ENCODE peak calls at places on chromosomes 3 and 15, in six cellular contexts. One of them, this sample, is unnamed. For H3K9me3, the result is how much of the 10 kb centered on the place peaks cover.

GRCh38 chr3:160927620-160928019 is 171.6 kb downstream of the PPM1L start:
- DNase-seq in psoas muscle: no peak
- DNase-seq in right atrium auricular region: no peak
- DNase-seq in CD4-positive, alpha-beta memory T cell: no peak
- DNase-seq in left ventricle myocardium inferior: no peak
- DNase-seq in upper lobe of right lung: no peak
- DNase-seq in this sample: no peak

GRCh38 chr3:16906679-16907078 is 21.9 kb downstream of the PLCL2 start:
- DNase-seq in psoas muscle: no peak
- DNase-seq in left ventricle myocardium inferior: no peak
- DNase-seq in CD4-positive, alpha-beta memory T cell: no peak
- DNase-seq in right atrium auricular region: no peak
- DNase-seq in upper lobe of right lung: no peak
- DNase-seq in this sample: no peak

GRCh38 chr3:182795383-182795782 is 2.1 kb downstream of the ATP11B start:
- DNase-seq in CD4-positive, alpha-beta memory T cell: peak
- DNase-seq in right atrium auricular region: no peak
- DNase-seq in left ventricle myocardium inferior: no peak
- DNase-seq in upper lobe of right lung: no peak
- DNase-seq in psoas muscle: no peak
- DNase-seq in this sample: no peak

GRCh38 chr15:49468440-49468839 is 45.4 kb downstream of the FGF7 start:
- DNase-seq in upper lobe of right lung: no peak
- DNase-seq in left ventricle myocardium inferior: no peak
- DNase-seq in CD4-positive, alpha-beta memory T cell: no peak
- DNase-seq in right atrium auricular region: no peak
- DNase-seq in psoas muscle: no peak
- DNase-seq in this sample: no peak

GRCh38 chr15:41574158-41574557 is 15.1 kb downstream of the TYRO3 start:
- DNase-seq in left ventricle myocardium inferior: no peak
- DNase-seq in right atrium auricular region: no peak
- DNase-seq in CD4-positive, alpha-beta memory T cell: no peak
- DNase-seq in psoas muscle: no peak
- DNase-seq in upper lobe of right lung: no peak
- DNase-seq in this sample: no peak

GRCh38 chr3:188978772-188979171 is 193.0 kb upstream of the TPRG1 start:
- DNase-seq in psoas muscle: no peak
- DNase-seq in upper lobe of right lung: no peak
- DNase-seq in left ventricle myocardium inferior: no peak
- DNase-seq in right atrium auricular region: no peak
- DNase-seq in CD4-positive, alpha-beta memory T cell: no peak
- DNase-seq in this sample: no peak

GRCh38 chr15:92930776-92931175 is 30.7 kb downstream of the CHD2 start:
- DNase-seq in upper lobe of right lung: no peak
- DNase-seq in psoas muscle: no peak
- DNase-seq in left ventricle myocardium inferior: no peak
- DNase-seq in right atrium auricular region: no peak
- DNase-seq in CD4-positive, alpha-beta memory T cell: no peak
- DNase-seq in this sample: no peak

GRCh38 chr3:158845748-158846350 is 44.0 kb downstream of the MFSD1 start:
- DNase-seq in left ventricle myocardium inferior: no peak
- DNase-seq in psoas muscle: no peak
- DNase-seq in right atrium auricular region: no peak
- DNase-seq in upper lobe of right lung: no peak
- DNase-seq in CD4-positive, alpha-beta memory T cell: peak
- DNase-seq in this sample: no peak

GRCh38 chr15:31555022-31555421 is 228.4 kb downstream of the KLF13 start:
- DNase-seq in psoas muscle: no peak
- DNase-seq in left ventricle myocardium inferior: no peak
- DNase-seq in right atrium auricular region: no peak
- DNase-seq in CD4-positive, alpha-beta memory T cell: no peak
- DNase-seq in upper lobe of right lung: no peak
- DNase-seq in this sample: no peak

GRCh38 chr3:157127831-157128767 is 31.8 kb downstream of the CCNL1 start:
- DNase-seq in psoas muscle: peak
- DNase-seq in CD4-positive, alpha-beta memory T cell: peak
- DNase-seq in upper lobe of right lung: peak
- DNase-seq in left ventricle myocardium inferior: no peak
- DNase-seq in right atrium auricular region: peak
- DNase-seq in this sample: peak

GRCh38 chr3:1987983-1988382 is 110.7 kb upstream of the CNTN4 start:
- DNase-seq in left ventricle myocardium inferior: no peak
- DNase-seq in right atrium auricular region: no peak
- DNase-seq in CD4-positive, alpha-beta memory T cell: no peak
- DNase-seq in psoas muscle: no peak
- DNase-seq in upper lobe of right lung: no peak
- DNase-seq in this sample: no peak

GRCh38 chr3:50353231-50354004 is 2.8 kb downstream of the CYB561D2 start:
- DNase-seq in right atrium auricular region: no peak
- DNase-seq in CD4-positive, alpha-beta memory T cell: no peak
- DNase-seq in psoas muscle: no peak
- DNase-seq in upper lobe of right lung: no peak
- DNase-seq in left ventricle myocardium inferior: no peak
- DNase-seq in this sample: no peak

GRCh38 chr3:185625784-185626183 is 39.7 kb downstream of the SENP2 start:
- DNase-seq in psoas muscle: no peak
- DNase-seq in upper lobe of right lung: no peak
- DNase-seq in right atrium auricular region: no peak
- DNase-seq in CD4-positive, alpha-beta memory T cell: no peak
- DNase-seq in left ventricle myocardium inferior: no peak
- DNase-seq in this sample: no peak

GRCh38 chr15:38554354-38554753 is 10.3 kb downstream of the RASGRP1 start:
- DNase-seq in upper lobe of right lung: no peak
- DNase-seq in left ventricle myocardium inferior: no peak
- DNase-seq in psoas muscle: no peak
- DNase-seq in right atrium auricular region: no peak
- DNase-seq in CD4-positive, alpha-beta memory T cell: peak
- DNase-seq in this sample: no peak

GRCh38 chr15:35173444-35174118 is 88.5 kb upstream of the NANOGP8 start:
- DNase-seq in psoas muscle: no peak
- DNase-seq in upper lobe of right lung: no peak
- DNase-seq in right atrium auricular region: no peak
- DNase-seq in CD4-positive, alpha-beta memory T cell: no peak
- DNase-seq in left ventricle myocardium inferior: no peak
- DNase-seq in this sample: no peak

GRCh38 chr3:123547881-123548534 is 36.8 kb downstream of the HACD2 start:
- DNase-seq in CD4-positive, alpha-beta memory T cell: no peak
- DNase-seq in right atrium auricular region: no peak
- DNase-seq in psoas muscle: no peak
- DNase-seq in upper lobe of right lung: no peak
- DNase-seq in left ventricle myocardium inferior: no peak
- DNase-seq in this sample: no peak

GRCh38 chr3:56980798-56981390 is 79.6 kb upstream of the SPATA12 start:
- DNase-seq in psoas muscle: no peak
- DNase-seq in right atrium auricular region: peak
- DNase-seq in upper lobe of right lung: no peak
- DNase-seq in left ventricle myocardium inferior: peak
- DNase-seq in CD4-positive, alpha-beta memory T cell: no peak
- DNase-seq in this sample: no peak

GRCh38 chr3:194485876-194486539 is 794 bp downstream of the ATP13A3 start:
- DNase-seq in upper lobe of right lung: peak
- DNase-seq in right atrium auricular region: peak
- DNase-seq in CD4-positive, alpha-beta memory T cell: peak
- DNase-seq in psoas muscle: peak
- DNase-seq in left ventricle myocardium inferior: peak
- DNase-seq in this sample: peak

GRCh38 chr3:119359476-119359998 is 65.4 kb downstream of the ARHGAP31 start:
- DNase-seq in psoas muscle: no peak
- DNase-seq in upper lobe of right lung: no peak
- DNase-seq in CD4-positive, alpha-beta memory T cell: no peak
- DNase-seq in right atrium auricular region: no peak
- DNase-seq in left ventricle myocardium inferior: no peak
- DNase-seq in this sample: no peak

GRCh38 chr3:195425849-195426248 is 17.0 kb downstream of the ACAP2 start:
- DNase-seq in right atrium auricular region: no peak
- DNase-seq in CD4-positive, alpha-beta memory T cell: no peak
- DNase-seq in upper lobe of right lung: no peak
- DNase-seq in psoas muscle: no peak
- DNase-seq in left ventricle myocardium inferior: no peak
- DNase-seq in this sample: no peak

GRCh38 chr15:76752549-76752948 is 152.6 kb downstream of the SCAPER start:
- DNase-seq in right atrium auricular region: no peak
- DNase-seq in CD4-positive, alpha-beta memory T cell: no peak
- DNase-seq in upper lobe of right lung: no peak
- DNase-seq in left ventricle myocardium inferior: no peak
- DNase-seq in psoas muscle: no peak
- DNase-seq in this sample: no peak

GRCh38 chr3:111903067-111903511 is 44.0 kb downstream of the PHLDB2 start:
- DNase-seq in left ventricle myocardium inferior: no peak
- DNase-seq in upper lobe of right lung: no peak
- DNase-seq in psoas muscle: no peak
- DNase-seq in right atrium auricular region: no peak
- DNase-seq in CD4-positive, alpha-beta memory T cell: no peak
- DNase-seq in this sample: no peak

GRCh38 chr15:92801774-92802464 is 98.2 kb upstream of the CHD2 start:
- DNase-seq in psoas muscle: peak
- DNase-seq in upper lobe of right lung: peak
- DNase-seq in right atrium auricular region: peak
- DNase-seq in CD4-positive, alpha-beta memory T cell: no peak
- DNase-seq in left ventricle myocardium inferior: peak
- DNase-seq in this sample: peak

GRCh38 chr3:123590685-123591450 is 6.0 kb upstream of the HACD2 start:
- DNase-seq in right atrium auricular region: no peak
- DNase-seq in upper lobe of right lung: no peak
- DNase-seq in CD4-positive, alpha-beta memory T cell: no peak
- DNase-seq in left ventricle myocardium inferior: no peak
- DNase-seq in psoas muscle: no peak
- DNase-seq in this sample: no peak

GRCh38 chr3:38111696-38112377 is 25.1 kb downstream of the ACAA1 start:
- DNase-seq in right atrium auricular region: no peak
- DNase-seq in left ventricle myocardium inferior: no peak
- DNase-seq in CD4-positive, alpha-beta memory T cell: no peak
- DNase-seq in upper lobe of right lung: no peak
- DNase-seq in psoas muscle: no peak
- DNase-seq in this sample: peak

GRCh38 chr15:20351448-20351961 is 190.1 kb downstream of the GOLGA6L6 start:
- DNase-seq in left ventricle myocardium inferior: no peak
- DNase-seq in upper lobe of right lung: peak
- DNase-seq in right atrium auricular region: no peak
- DNase-seq in CD4-positive, alpha-beta memory T cell: no peak
- DNase-seq in psoas muscle: peak
- DNase-seq in this sample: peak

GRCh38 chr15:20353966-20354883 is 187.4 kb downstream of the GOLGA6L6 start:
- DNase-seq in psoas muscle: peak
- DNase-seq in upper lobe of right lung: peak
- DNase-seq in CD4-positive, alpha-beta memory T cell: no peak
- DNase-seq in left ventricle myocardium inferior: no peak
- DNase-seq in right atrium auricular region: peak
- DNase-seq in this sample: no peak

GRCh38 chr15:20349774-20350498 is 191.7 kb downstream of the GOLGA6L6 start:
- DNase-seq in psoas muscle: peak
- DNase-seq in right atrium auricular region: no peak
- DNase-seq in upper lobe of right lung: peak
- DNase-seq in left ventricle myocardium inferior: no peak
- DNase-seq in CD4-positive, alpha-beta memory T cell: no peak
- DNase-seq in this sample: no peak

GRCh38 chr15:20355256-20355868 is 186.2 kb downstream of the GOLGA6L6 start:
- DNase-seq in upper lobe of right lung: peak
- DNase-seq in CD4-positive, alpha-beta memory T cell: no peak
- DNase-seq in left ventricle myocardium inferior: no peak
- DNase-seq in psoas muscle: peak
- DNase-seq in right atrium auricular region: no peak
- DNase-seq in this sample: no peak

GRCh38 chr15:20352241-20353200 is 189.1 kb downstream of the GOLGA6L6 start:
- DNase-seq in psoas muscle: peak
- DNase-seq in left ventricle myocardium inferior: no peak
- DNase-seq in right atrium auricular region: no peak
- DNase-seq in CD4-positive, alpha-beta memory T cell: no peak
- DNase-seq in upper lobe of right lung: peak
- DNase-seq in this sample: no peak
- H3K9me3 ChIP-seq in psoas muscle: under half
- H3K9me3 ChIP-seq in left ventricle myocardium inferior: under half
- H3K9me3 ChIP-seq in right atrium auricular region: under half
- H3K9me3 ChIP-seq in CD4-positive, alpha-beta memory T cell: under half
- H3K9me3 ChIP-seq in upper lobe of right lung: under half
- H3K9me3 ChIP-seq in this sample: under half

DNA sequence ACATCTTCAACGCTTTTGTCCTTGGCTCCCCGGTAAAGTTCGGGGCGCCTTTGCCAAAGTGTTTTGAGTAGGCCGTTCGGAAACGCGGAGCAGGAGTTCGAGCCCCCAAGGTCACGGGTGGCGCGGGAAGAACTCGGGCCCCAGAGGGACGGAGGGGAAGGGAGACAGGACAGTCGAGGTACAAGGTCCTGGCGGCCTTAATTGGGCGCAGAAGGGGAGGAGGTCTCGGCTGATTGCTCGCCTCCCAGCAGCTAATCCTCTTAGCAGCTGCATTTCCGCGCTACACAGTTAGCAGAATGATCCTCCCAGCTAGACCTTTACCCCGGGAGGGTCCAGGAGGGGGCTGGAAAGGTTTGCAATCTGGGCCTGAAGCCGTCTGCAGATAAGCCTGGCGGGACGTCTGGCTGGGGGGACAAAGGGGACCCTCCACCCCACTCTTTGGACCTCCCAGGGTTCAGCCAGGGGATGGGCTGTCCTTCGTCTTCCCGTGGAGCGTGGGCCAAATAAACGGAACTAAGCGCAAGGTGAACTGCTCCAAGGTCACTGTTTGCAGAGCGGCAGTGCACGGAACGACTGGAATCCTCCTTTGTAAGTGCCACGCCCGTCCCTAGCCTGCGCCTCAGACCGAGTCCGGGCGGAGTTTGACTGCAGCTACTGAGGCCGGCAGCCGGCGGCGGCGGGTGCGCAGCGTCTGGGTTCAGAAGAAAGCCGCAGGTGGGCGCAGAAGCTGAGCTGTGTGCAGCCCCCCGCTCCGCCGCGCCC is 7.2 kb downstream of the EOMES start:
- DNase-seq in upper lobe of right lung: peak
- DNase-seq in left ventricle myocardium inferior: no peak
- DNase-seq in psoas muscle: no peak
- DNase-seq in right atrium auricular region: no peak
- DNase-seq in CD4-positive, alpha-beta memory T cell: no peak
- DNase-seq in this sample: no peak
- H3K9me3 ChIP-seq in upper lobe of right lung: under half
- H3K9me3 ChIP-seq in left ventricle myocardium inferior: under half
- H3K9me3 ChIP-seq in psoas muscle: under half
- H3K9me3 ChIP-seq in right atrium auricular region: under half
- H3K9me3 ChIP-seq in CD4-positive, alpha-beta memory T cell: under half
- H3K9me3 ChIP-seq in this sample: under half

GRCh38 chr3:44685128-44685800 is 27.2 kb upstream of the ZNF502 start:
- DNase-seq in upper lobe of right lung: peak
- DNase-seq in left ventricle myocardium inferior: peak
- DNase-seq in CD4-positive, alpha-beta memory T cell: peak
- DNase-seq in right atrium auricular region: peak
- DNase-seq in psoas muscle: peak
- DNase-seq in this sample: peak

GRCh38 chr3:44682182-44682896 is 30.1 kb upstream of the ZNF502 start:
- DNase-seq in psoas muscle: no peak
- DNase-seq in right atrium auricular region: no peak
- DNase-seq in left ventricle myocardium inferior: no peak
- DNase-seq in CD4-positive, alpha-beta memory T cell: no peak
- DNase-seq in upper lobe of right lung: no peak
- DNase-seq in this sample: no peak

GRCh38 chr3:44687898-44688297 is 24.6 kb upstream of the ZNF502 start:
- DNase-seq in psoas muscle: no peak
- DNase-seq in CD4-positive, alpha-beta memory T cell: no peak
- DNase-seq in left ventricle myocardium inferior: no peak
- DNase-seq in upper lobe of right lung: no peak
- DNase-seq in right atrium auricular region: no peak
- DNase-seq in this sample: no peak
- H3K9me3 ChIP-seq in psoas muscle: under half
- H3K9me3 ChIP-seq in CD4-positive, alpha-beta memory T cell: under half
- H3K9me3 ChIP-seq in left ventricle myocardium inferior: under half
- H3K9me3 ChIP-seq in upper lobe of right lung: under half
- H3K9me3 ChIP-seq in right atrium auricular region: under half
- H3K9me3 ChIP-seq in this sample: under half

GRCh38 chr15:25711164-25711563 is 152.0 kb downstream of the ATP10A start:
- DNase-seq in psoas muscle: no peak
- DNase-seq in CD4-positive, alpha-beta memory T cell: no peak
- DNase-seq in right atrium auricular region: no peak
- DNase-seq in upper lobe of right lung: peak
- DNase-seq in left ventricle myocardium inferior: no peak
- DNase-seq in this sample: no peak
- H3K9me3 ChIP-seq in psoas muscle: under half
- H3K9me3 ChIP-seq in CD4-positive, alpha-beta memory T cell: under half
- H3K9me3 ChIP-seq in right atrium auricular region: under half
- H3K9me3 ChIP-seq in upper lobe of right lung: under half
- H3K9me3 ChIP-seq in left ventricle myocardium inferior: under half
- H3K9me3 ChIP-seq in this sample: under half